ENCODE peak calls at places on chromosomes 7 and 10, in five cellular contexts. G, Q, I, R and C are unnamed samples.

GRCh38 chr7:156515911-156516790 is 124.4 kb upstream of the RNF32 start:
- DNase-seq in G (no peak), Q (no peak), I (no peak), R (no peak), C (no peak)

GRCh38 chr10:4170633-4171314 is 385.8 kb upstream of the KLF6 start:
- DNase-seq in G (no peak), Q (no peak), I (no peak), R (no peak), C (no peak)

GRCh38 chr10:8402469-8403074 is 348.1 kb downstream of the GATA3 start:
- DNase-seq in G (no peak), Q (no peak), I (no peak), R (no peak), C (no peak)

GRCh38 chr10:49518982-49519578 is 19.8 kb downstream of the ERCC6 start:
- DNase-seq in G (peak), Q (peak), I (no peak), R (no peak), C (no peak)

GRCh38 chr10:60524541-60524940 is 134.9 kb upstream of the ANK3 start:
- DNase-seq in G (no peak), Q (no peak), I (no peak), R (no peak), C (no peak)

GRCh38 chr10:123743441-123744225 is 77.5 kb downstream of the GPR26 start:
- DNase-seq in G (no peak), Q (no peak), I (no peak), R (no peak), C (peak)

GRCh38 chr10:73591578-73591902 is 398 bp upstream of the USP54 start:
- DNase-seq in G (no peak), Q (no peak), I (no peak), R (no peak), C (no peak)

GRCh38 chr7:34842782-34843181 is 184.8 kb downstream of the NPSR1 start:
- DNase-seq in G (no peak), Q (no peak), I (no peak), R (no peak), C (no peak)

GRCh38 chr10:22652988-22653431 is 61.4 kb downstream of the PIP4K2A start:
- DNase-seq in G (no peak), Q (no peak), I (no peak), R (no peak), C (no peak)

GRCh38 chr7:94998951-94999350 is 91.6 kb downstream of the PPP1R9A start:
- DNase-seq in G (no peak), Q (no peak), I (no peak), R (no peak), C (no peak)
- H3K27ac ChIP-seq in G (no peak), Q (no peak), I (no peak), R (no peak), C (no peak)

DNA sequence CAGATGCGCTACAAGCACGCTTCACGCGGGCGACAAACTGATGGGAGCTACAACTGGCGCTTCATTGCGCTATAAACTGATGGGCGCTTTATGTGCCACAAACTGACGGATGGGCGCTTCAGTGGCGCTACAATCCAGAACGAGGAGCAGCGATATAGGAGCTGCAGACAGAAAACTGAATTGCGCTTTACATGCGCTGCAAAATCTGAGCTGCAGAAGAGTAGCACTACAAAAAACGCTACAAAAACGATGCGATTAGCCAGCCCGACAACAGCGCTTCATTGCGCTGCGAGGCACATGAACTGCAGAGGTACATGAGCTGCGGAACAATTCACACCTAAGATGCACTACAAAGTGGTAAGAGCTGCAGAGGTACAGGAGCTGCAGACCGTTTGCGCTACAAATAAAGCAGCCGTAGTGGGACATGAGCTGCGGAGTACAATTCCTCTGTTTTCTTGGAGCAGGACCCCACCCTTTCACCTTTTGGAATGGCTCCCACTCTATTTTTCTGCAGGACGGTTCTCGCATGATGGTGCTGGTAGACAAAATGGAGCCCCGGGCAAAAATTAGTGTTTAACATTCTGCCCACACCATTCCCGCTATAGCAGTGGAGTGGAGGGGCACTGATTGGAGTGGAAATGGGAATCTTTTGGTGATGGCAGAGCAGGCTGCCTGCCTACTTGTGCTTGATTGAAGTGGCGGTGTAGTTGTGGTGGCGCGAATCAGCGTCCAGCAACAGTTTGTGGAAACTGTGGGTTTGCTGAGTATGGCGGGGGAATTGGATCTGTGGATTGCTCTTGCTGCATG is 1.2 kb upstream of the SGCE start:
- DNase-seq in G (no peak), Q (peak), I (no peak), R (no peak), C (no peak)
- TF ChIP-seq POLR2A in G (no peak), Q (no peak), I (no peak), R (no peak), C (no peak)

GRCh38 chr7:100248483-100248882 is 28.7 kb downstream of the PVRIG start:
- DNase-seq in G (no peak), Q (no peak), I (no peak), R (no peak), C (no peak)

DNA sequence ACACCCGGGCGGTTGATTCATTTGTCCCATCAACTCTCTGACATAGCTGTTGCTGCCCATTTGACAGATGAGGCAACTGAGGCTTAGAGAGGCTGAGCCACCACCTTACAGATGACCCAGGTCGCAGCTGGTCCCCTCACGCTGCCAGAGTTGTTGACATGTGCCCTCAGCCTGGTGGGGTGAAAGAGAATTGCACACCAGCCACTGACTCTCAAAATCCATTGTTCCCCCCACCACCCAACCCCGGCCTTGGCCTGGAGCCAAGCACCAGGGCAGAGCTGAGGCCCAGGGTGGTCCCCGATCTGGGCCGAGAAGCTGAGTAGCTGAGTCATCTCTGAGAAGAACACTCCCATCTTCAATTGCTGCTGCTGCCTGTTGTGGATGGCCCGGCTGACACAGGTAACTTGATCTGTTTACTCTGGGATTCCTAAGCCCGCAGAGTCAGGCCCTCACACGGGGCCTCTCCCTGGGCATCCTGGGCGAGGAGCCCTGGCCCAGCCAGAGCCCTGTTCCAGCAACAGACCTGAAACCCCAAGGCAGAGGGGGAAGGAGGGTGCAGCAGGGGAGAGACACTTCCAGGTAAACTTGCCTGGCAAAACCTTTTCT is 27.5 kb downstream of the PVRIG start:
- DNase-seq in G (peak), Q (peak), I (no peak), R (peak), C (peak)
- TF ChIP-seq POLR2AphosphoS5 in G (no peak), Q (no peak), I (no peak), R (no peak), C (no peak)

GRCh38 chr10:94105226-94105625 is 111.5 kb downstream of the PLCE1 start:
- DNase-seq in G (no peak), Q (no peak), I (no peak), R (no peak), C (no peak)
- H3K27ac ChIP-seq in G (no peak), Q (no peak), I (no peak), R (no peak), C (no peak)

GRCh38 chr7:143882020-143882610 is 19.9 kb downstream of the TCAF1 start:
- DNase-seq in G (no peak), Q (no peak), I (no peak), R (no peak), C (no peak)
- TF ChIP-seq POLR2A in G (no peak), Q (no peak), I (no peak), R (no peak), C (no peak)

GRCh38 chr7:41659539-41659938 is 43.4 kb downstream of the INHBA start:
- DNase-seq in G (no peak), Q (no peak), I (no peak), R (no peak), C (no peak)
- TF ChIP-seq POLR2AphosphoS5 in G (no peak), Q (no peak), I (no peak), R (no peak), C (no peak)

DNA sequence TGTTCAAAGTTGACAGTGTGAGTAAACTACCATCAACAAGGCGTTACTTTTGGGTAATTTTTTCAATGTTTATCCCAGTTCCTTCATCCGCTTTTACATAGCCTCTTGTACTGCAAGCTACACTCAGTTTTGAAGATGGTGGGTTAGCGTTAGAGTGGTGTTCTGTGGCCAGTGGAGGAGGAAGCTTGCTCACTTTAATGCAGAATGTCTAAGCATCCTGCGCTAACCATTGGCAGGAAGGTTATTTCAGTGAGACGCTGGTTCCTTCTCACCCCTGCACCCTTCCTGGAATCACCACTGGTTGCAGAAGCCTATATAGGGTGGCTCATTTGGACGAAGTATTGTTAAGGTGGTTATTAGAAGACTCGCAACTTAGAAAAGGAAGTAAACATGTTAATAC is 159.1 kb downstream of the CELF2 start:
- DNase-seq in G (no peak), Q (no peak), I (no peak), R (no peak), C (no peak)
- H3K27ac ChIP-seq in G (no peak), Q (no peak), I (peak), R (peak), C (no peak)

GRCh38 chr10:31031666-31032514 is at the start of gene ZNF438:
- DNase-seq in G (peak), Q (peak), I (peak), R (peak), C (peak)
- TF ChIP-seq POLR2A in G (peak), Q (peak), I (peak), R (no peak), C (peak)

GRCh38 chr7:116577320-116577871 is 52.6 kb downstream of the CAV1 start:
- DNase-seq in G (no peak), Q (no peak), I (no peak), R (no peak), C (no peak)
- TF ChIP-seq POLR2AphosphoS5 in G (no peak), Q (no peak), I (no peak), R (no peak), C (no peak)

DNA sequence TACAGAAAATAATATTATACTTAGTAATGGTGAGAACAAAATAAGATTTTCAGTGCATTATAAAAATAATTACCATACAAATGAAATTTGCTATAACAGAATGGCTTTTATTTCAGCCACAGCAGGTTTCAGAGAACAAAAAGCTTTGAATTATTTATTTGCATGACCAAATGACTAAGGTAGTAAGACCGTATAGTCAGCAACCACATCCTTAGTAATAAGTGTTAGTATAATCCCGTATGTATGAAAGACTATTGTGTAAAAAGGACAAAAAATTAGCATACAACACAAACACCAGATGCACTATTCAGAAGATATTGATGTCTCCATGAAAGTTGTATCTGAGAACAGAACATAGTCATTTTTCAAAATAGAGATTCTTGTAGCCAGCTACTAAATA is 12.2 kb downstream of the PDZD8 start:
- DNase-seq in G (no peak), Q (no peak), I (no peak), R (no peak), C (no peak)
- H3K27ac ChIP-seq in G (no peak), Q (no peak), I (no peak), R (peak), C (no peak)